ENCODE peak calls at places on chromosomes 3 and 15, in six cellular contexts. One of them, this sample, is unnamed. For H3K4me1, the result is how much of the 10 kb centered on the place peaks cover.

GRCh38 chr3:78734048-78734637 is 1033.7 kb downstream of the ROBO1 start:
- DNase-seq in mucosa of descending colon: no peak
- DNase-seq in psoas muscle: no peak
- DNase-seq in cardiac muscle cell: peak
- DNase-seq in IMR-90: peak
- DNase-seq in astrocyte: peak
- DNase-seq in this sample: no peak

GRCh38 chr3:46993986-46994385 is 14.5 kb downstream of the NBEAL2 start:
- DNase-seq in mucosa of descending colon: no peak
- DNase-seq in IMR-90: no peak
- DNase-seq in cardiac muscle cell: no peak
- DNase-seq in psoas muscle: no peak
- DNase-seq in astrocyte: no peak
- DNase-seq in this sample: no peak

GRCh38 chr15:92394327-92395175 is 870 bp downstream of the ST8SIA2 start:
- DNase-seq in psoas muscle: no peak
- DNase-seq in mucosa of descending colon: peak
- DNase-seq in IMR-90: no peak
- DNase-seq in astrocyte: no peak
- DNase-seq in cardiac muscle cell: peak
- DNase-seq in this sample: no peak

GRCh38 chr3:141410408-141410807 is 42.1 kb downstream of the ZBTB38 start:
- DNase-seq in mucosa of descending colon: peak
- DNase-seq in IMR-90: peak
- DNase-seq in psoas muscle: peak
- DNase-seq in astrocyte: peak
- DNase-seq in cardiac muscle cell: no peak
- DNase-seq in this sample: peak

GRCh38 chr3:3307491-3307890 is 128.0 kb upstream of the CRBN start:
- DNase-seq in astrocyte: no peak
- DNase-seq in psoas muscle: no peak
- DNase-seq in IMR-90: no peak
- DNase-seq in cardiac muscle cell: no peak
- DNase-seq in mucosa of descending colon: no peak
- DNase-seq in this sample: no peak

GRCh38 chr15:39494462-39494861 is 86.4 kb upstream of the THBS1 start:
- DNase-seq in psoas muscle: no peak
- DNase-seq in mucosa of descending colon: no peak
- DNase-seq in cardiac muscle cell: no peak
- DNase-seq in astrocyte: no peak
- DNase-seq in IMR-90: no peak
- DNase-seq in this sample: no peak

GRCh38 chr3:147799601-147800000 is 390.4 kb downstream of the ZIC1 start:
- DNase-seq in cardiac muscle cell: no peak
- DNase-seq in astrocyte: no peak
- DNase-seq in IMR-90: no peak
- DNase-seq in psoas muscle: no peak
- DNase-seq in mucosa of descending colon: no peak
- DNase-seq in this sample: no peak

GRCh38 chr3:113441051-113441770 is at the start of gene CFAP44:
- DNase-seq in cardiac muscle cell: peak
- DNase-seq in psoas muscle: peak
- DNase-seq in mucosa of descending colon: peak
- DNase-seq in astrocyte: peak
- DNase-seq in IMR-90: peak
- DNase-seq in this sample: peak

GRCh38 chr15:57216288-57216687 is 160.0 kb upstream of the CGNL1 start:
- DNase-seq in IMR-90: peak
- DNase-seq in cardiac muscle cell: no peak
- DNase-seq in astrocyte: peak
- DNase-seq in psoas muscle: no peak
- DNase-seq in mucosa of descending colon: no peak
- DNase-seq in this sample: no peak

GRCh38 chr15:23753248-23753647 is 66.1 kb upstream of the NDN start:
- DNase-seq in astrocyte: no peak
- DNase-seq in IMR-90: no peak
- DNase-seq in cardiac muscle cell: no peak
- DNase-seq in mucosa of descending colon: no peak
- DNase-seq in psoas muscle: no peak
- DNase-seq in this sample: no peak

GRCh38 chr3:127052121-127052561 is 69.2 kb downstream of the PLXNA1 start:
- DNase-seq in IMR-90: no peak
- DNase-seq in psoas muscle: peak
- DNase-seq in astrocyte: no peak
- DNase-seq in cardiac muscle cell: no peak
- DNase-seq in mucosa of descending colon: peak
- DNase-seq in this sample: peak

GRCh38 chr3:50292159-50292923 is at the start of gene IFRD2:
- DNase-seq in mucosa of descending colon: peak
- DNase-seq in psoas muscle: peak
- DNase-seq in cardiac muscle cell: peak
- DNase-seq in IMR-90: peak
- DNase-seq in astrocyte: peak
- DNase-seq in this sample: peak

GRCh38 chr3:11143476-11143875 is 10.8 kb upstream of the HRH1 start:
- DNase-seq in mucosa of descending colon: no peak
- DNase-seq in psoas muscle: no peak
- DNase-seq in cardiac muscle cell: no peak
- DNase-seq in astrocyte: no peak
- DNase-seq in IMR-90: peak
- DNase-seq in this sample: no peak
- H3K4me1 ChIP-seq in mucosa of descending colon: under half
- H3K4me1 ChIP-seq in psoas muscle: under half
- H3K4me1 ChIP-seq in cardiac muscle cell: under half
- H3K4me1 ChIP-seq in astrocyte: under half
- H3K4me1 ChIP-seq in IMR-90: under half
- H3K4me1 ChIP-seq in this sample: under half

GRCh38 chr15:42918047-42918446 is 2.5 kb downstream of the TTBK2 start:
- DNase-seq in IMR-90: no peak
- DNase-seq in cardiac muscle cell: no peak
- DNase-seq in astrocyte: no peak
- DNase-seq in mucosa of descending colon: no peak
- DNase-seq in psoas muscle: no peak
- DNase-seq in this sample: no peak
- H3K4me3 ChIP-seq in IMR-90: no peak
- H3K4me3 ChIP-seq in cardiac muscle cell: no peak
- H3K4me3 ChIP-seq in astrocyte: no peak
- H3K4me3 ChIP-seq in mucosa of descending colon: no peak
- H3K4me3 ChIP-seq in psoas muscle: no peak
- H3K4me3 ChIP-seq in this sample: no peak

GRCh38 chr15:72474912-72475601 is 927 bp downstream of the ARIH1 start:
- DNase-seq in cardiac muscle cell: peak
- DNase-seq in astrocyte: peak
- DNase-seq in IMR-90: peak
- DNase-seq in psoas muscle: peak
- DNase-seq in mucosa of descending colon: peak
- DNase-seq in this sample: peak

GRCh38 chr15:72475674-72476073 is 1.5 kb downstream of the ARIH1 start:
- DNase-seq in IMR-90: no peak
- DNase-seq in psoas muscle: no peak
- DNase-seq in cardiac muscle cell: no peak
- DNase-seq in mucosa of descending colon: no peak
- DNase-seq in astrocyte: no peak
- DNase-seq in this sample: no peak

GRCh38 chr15:72474466-72474911 is 359 bp downstream of the ARIH1 start:
- DNase-seq in psoas muscle: no peak
- DNase-seq in mucosa of descending colon: no peak
- DNase-seq in IMR-90: no peak
- DNase-seq in astrocyte: no peak
- DNase-seq in cardiac muscle cell: peak
- DNase-seq in this sample: no peak

GRCh38 chr15:72473670-72474465 is at the start of gene ARIH1:
- DNase-seq in psoas muscle: peak
- DNase-seq in cardiac muscle cell: peak
- DNase-seq in mucosa of descending colon: peak
- DNase-seq in astrocyte: peak
- DNase-seq in IMR-90: peak
- DNase-seq in this sample: peak

DNA sequence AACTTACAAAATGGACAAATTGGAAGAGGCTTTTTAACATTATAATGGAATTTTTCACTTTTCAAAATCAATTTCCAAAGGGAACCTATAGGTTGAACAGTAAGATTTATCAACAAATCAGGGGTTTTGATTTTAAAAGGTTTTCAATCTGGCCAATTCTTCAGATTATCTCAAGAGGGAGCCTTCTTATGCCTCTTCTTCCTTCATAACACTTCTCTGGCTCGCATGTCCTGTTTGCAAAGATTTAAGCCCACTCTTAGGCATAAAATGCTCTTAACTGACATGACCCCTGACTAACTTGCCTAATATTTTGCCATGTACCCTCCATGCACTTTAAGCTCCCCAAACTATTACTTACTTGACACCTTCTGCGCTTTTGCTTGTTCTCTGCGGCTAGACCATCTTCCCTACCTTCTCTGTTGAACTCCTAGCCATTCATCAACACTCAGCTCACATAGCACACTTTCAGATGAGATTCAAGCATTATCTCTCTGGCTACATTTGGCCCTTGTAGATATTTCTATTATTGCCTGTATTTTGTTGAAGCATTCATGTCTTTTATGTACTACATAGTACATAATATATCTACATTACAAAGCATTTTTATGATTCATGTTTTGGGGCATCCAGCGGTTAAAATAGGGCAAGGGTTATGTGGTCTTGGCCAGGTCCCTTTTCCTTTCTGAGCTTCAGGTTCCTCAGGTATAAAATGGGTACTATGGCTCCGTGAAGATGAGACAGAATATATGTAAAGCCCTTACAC is 1.0 kb upstream of the ARIH1 start:
- DNase-seq in astrocyte: no peak
- DNase-seq in IMR-90: peak
- DNase-seq in mucosa of descending colon: no peak
- DNase-seq in cardiac muscle cell: no peak
- DNase-seq in psoas muscle: no peak
- DNase-seq in this sample: no peak
- TF ChIP-seq CTCF in astrocyte: no peak
- TF ChIP-seq CTCF in IMR-90: peak
- TF ChIP-seq CTCF in mucosa of descending colon: no peak
- TF ChIP-seq CTCF in cardiac muscle cell: peak
- TF ChIP-seq CTCF in psoas muscle: peak
- TF ChIP-seq CTCF in this sample: peak

GRCh38 chr15:58746174-58746573 is 3.3 kb downstream of the ADAM10 start:
- DNase-seq in astrocyte: no peak
- DNase-seq in psoas muscle: no peak
- DNase-seq in cardiac muscle cell: no peak
- DNase-seq in IMR-90: no peak
- DNase-seq in mucosa of descending colon: no peak
- DNase-seq in this sample: no peak

GRCh38 chr15:58742022-58742421 is 7.5 kb downstream of the ADAM10 start:
- DNase-seq in cardiac muscle cell: no peak
- DNase-seq in IMR-90: peak
- DNase-seq in mucosa of descending colon: no peak
- DNase-seq in astrocyte: no peak
- DNase-seq in psoas muscle: no peak
- DNase-seq in this sample: no peak

GRCh38 chr15:58741032-58741431 is 8.5 kb downstream of the ADAM10 start:
- DNase-seq in IMR-90: no peak
- DNase-seq in mucosa of descending colon: no peak
- DNase-seq in psoas muscle: no peak
- DNase-seq in astrocyte: no peak
- DNase-seq in cardiac muscle cell: no peak
- DNase-seq in this sample: no peak

GRCh38 chr15:58742424-58743160 is 6.9 kb downstream of the ADAM10 start:
- DNase-seq in psoas muscle: no peak
- DNase-seq in cardiac muscle cell: peak
- DNase-seq in astrocyte: peak
- DNase-seq in IMR-90: peak
- DNase-seq in mucosa of descending colon: no peak
- DNase-seq in this sample: no peak

DNA sequence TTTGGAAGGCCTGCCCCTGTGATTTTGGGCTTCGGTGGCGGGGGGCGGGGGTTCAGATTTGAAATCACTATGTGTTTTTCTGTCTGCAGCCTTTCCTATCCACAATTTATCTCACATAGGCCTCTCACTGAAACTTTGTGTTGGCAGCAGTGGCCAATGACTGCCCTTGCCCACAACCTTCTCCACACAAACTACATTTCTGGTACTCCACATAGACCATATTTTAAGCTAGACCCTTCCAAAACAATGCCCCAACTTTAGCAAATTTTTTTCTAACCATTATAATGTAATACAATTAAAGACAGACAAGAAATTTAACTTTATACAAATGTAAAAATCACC is 6.4 kb downstream of the ADAM10 start:
- DNase-seq in mucosa of descending colon: no peak
- DNase-seq in cardiac muscle cell: no peak
- DNase-seq in astrocyte: no peak
- DNase-seq in psoas muscle: no peak
- DNase-seq in IMR-90: no peak
- DNase-seq in this sample: no peak
- H3K4me1 ChIP-seq in mucosa of descending colon: under half
- H3K4me1 ChIP-seq in cardiac muscle cell: under half
- H3K4me1 ChIP-seq in astrocyte: under half
- H3K4me1 ChIP-seq in psoas muscle: half or more
- H3K4me1 ChIP-seq in IMR-90: under half
- H3K4me1 ChIP-seq in this sample: half or more

This sample was measured in transverse colon.